ENCODE peak calls at places on chromosome 2, in five cellular contexts. O, K, G, M and F are unnamed samples.

GRCh38 chr2:240467659-240468299 is 32.3 kb downstream of the GPC1 start:
- DNase-seq in O (no peak), K (no peak), G (no peak), M (no peak), F (peak; percentile 30)

GRCh38 chr2:201451330-201452057 is at the start of the genes STRADB and TRAK2:
- DNase-seq in O (peak; percentile 92), K (peak; percentile 95), G (peak; percentile 93), M (peak; percentile 98), F (peak; percentile 97)

GRCh38 chr2:168029071-168029470 is 218.3 kb downstream of the STK39 start:
- DNase-seq in O (no peak), K (no peak), G (no peak), M (no peak), F (no peak)

GRCh38 chr2:2331905-2332280 is 818 bp upstream of the MYT1L start:
- DNase-seq in O (no peak), K (no peak), G (peak; percentile 14), M (peak; percentile 73), F (peak; percentile 83)

GRCh38 chr2:43653506-43653905 is 16.4 kb downstream of the PLEKHH2 start:
- DNase-seq in O (no peak), K (no peak), G (no peak), M (no peak), F (no peak)

GRCh38 chr2:220241423-220241822 is 614.0 kb downstream of the SLC4A3 start:
- DNase-seq in O (no peak), K (no peak), G (no peak), M (no peak), F (no peak)

GRCh38 chr2:143355814-143356213 is 226.6 kb downstream of the ARHGAP15 start:
- DNase-seq in O (no peak), K (no peak), G (no peak), M (no peak), F (no peak)

GRCh38 chr2:207083361-207084080 is 82.2 kb downstream of the KLF7 start:
- DNase-seq in O (no peak), K (peak; percentile 41), G (no peak), M (no peak), F (no peak)

GRCh38 chr2:163649080-163649479 is 86.7 kb downstream of the FIGN start:
- DNase-seq in O (peak; percentile 27), K (peak; percentile 29), G (no peak), M (no peak), F (no peak)

GRCh38 chr2:231925303-231926179 is 655 bp downstream of the NPPC start:
- DNase-seq in O (peak; percentile 83), K (peak; percentile 81), G (peak; percentile 82), M (peak; percentile 83), F (peak; percentile 86)

GRCh38 chr2:110993557-110994231 is 127.0 kb upstream of the BCL2L11 start:
- DNase-seq in O (no peak), K (no peak), G (no peak), M (no peak), F (no peak)

GRCh38 chr2:207408086-207408794 is 121.5 kb upstream of the CREB1 start:
- DNase-seq in O (no peak), K (no peak), G (no peak), M (peak; percentile 31), F (no peak)

GRCh38 chr2:2324119-2324518 is 7.0 kb downstream of the MYT1L start:
- DNase-seq in O (no peak), K (no peak), G (no peak), M (no peak), F (no peak)

GRCh38 chr2:10547011-10547410 is 98.9 kb upstream of the ODC1 start:
- DNase-seq in O (peak; percentile 58), K (no peak), G (no peak), M (peak; percentile 94), F (no peak)

GRCh38 chr2:11309706-11310105 is 34.7 kb downstream of the ROCK2 start:
- DNase-seq in O (no peak), K (no peak), G (no peak), M (no peak), F (no peak)

GRCh38 chr2:148978026-148978685 is 60.3 kb upstream of the LYPD6B start:
- DNase-seq in O (no peak), K (no peak), G (no peak), M (peak; percentile 35), F (no peak)

GRCh38 chr2:174716785-174717184 is 47.5 kb downstream of the CHRNA1 start:
- DNase-seq in O (no peak), K (no peak), G (no peak), M (no peak), F (no peak)

GRCh38 chr2:149125031-149125725 is 86.7 kb downstream of the LYPD6B start:
- DNase-seq in O (no peak), K (no peak), G (no peak), M (peak; percentile 90), F (no peak)

GRCh38 chr2:37781028-37781427 is 109.6 kb upstream of the CDC42EP3 start:
- DNase-seq in O (peak; percentile 86), K (peak; percentile 79), G (no peak), M (no peak), F (no peak)

GRCh38 chr2:27792759-27793158 is 21.2 kb downstream of the MRPL33 start:
- DNase-seq in O (peak; percentile 81), K (peak; percentile 54), G (no peak), M (no peak), F (no peak)

DNA sequence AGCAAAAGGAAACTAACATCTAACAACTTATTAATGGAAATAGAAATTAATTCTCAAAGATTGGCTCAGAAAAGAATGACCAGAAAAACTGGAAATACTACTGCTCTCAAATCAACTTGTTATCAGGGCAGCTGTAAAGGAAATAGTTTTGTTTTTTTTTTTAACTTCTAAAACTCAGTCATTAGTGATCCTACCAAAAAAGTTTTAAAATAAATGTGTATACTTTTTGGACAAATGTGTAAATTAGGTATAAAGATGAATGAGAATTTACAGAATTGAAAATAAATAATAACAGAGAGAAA is 52.1 kb upstream of the PEX13 start:
- DNase-seq in O (no peak), K (no peak), G (no peak), M (no peak), F (no peak)
- H3K27ac ChIP-seq in O (no peak overlapping the region), K (no peak overlapping the region), G (no peak overlapping the region), M (no peak overlapping the region), F (no peak overlapping the region)

GRCh38 chr2:237671466-237672173 is 44.2 kb downstream of the LRRFIP1 start:
- DNase-seq in O (no peak), K (no peak), G (no peak), M (no peak), F (no peak)

GRCh38 chr2:237672731-237673129 is 45.3 kb downstream of the LRRFIP1 start:
- DNase-seq in O (no peak), K (no peak), G (no peak), M (no peak), F (no peak)

GRCh38 chr2:237675326-237675725 is 47.9 kb downstream of the LRRFIP1 start:
- DNase-seq in O (no peak), K (no peak), G (no peak), M (no peak), F (no peak)

GRCh38 chr2:237673130-237673921 is 45.9 kb downstream of the LRRFIP1 start:
- DNase-seq in O (peak; percentile 75), K (peak; percentile 78), G (no peak), M (peak; percentile 83), F (peak; percentile 65)

GRCh38 chr2:237674731-237675276 is 47.4 kb downstream of the LRRFIP1 start:
- DNase-seq in O (peak; percentile 75), K (peak; percentile 94), G (no peak), M (peak; percentile 92), F (peak; percentile 82)
- H2AK5ac ChIP-seq in O (peak overlapping the region; percentile 75), K (peak overlapping the region; percentile 16), G (no peak overlapping the region), M (no peak overlapping the region), F (no peak overlapping the region)

DNA sequence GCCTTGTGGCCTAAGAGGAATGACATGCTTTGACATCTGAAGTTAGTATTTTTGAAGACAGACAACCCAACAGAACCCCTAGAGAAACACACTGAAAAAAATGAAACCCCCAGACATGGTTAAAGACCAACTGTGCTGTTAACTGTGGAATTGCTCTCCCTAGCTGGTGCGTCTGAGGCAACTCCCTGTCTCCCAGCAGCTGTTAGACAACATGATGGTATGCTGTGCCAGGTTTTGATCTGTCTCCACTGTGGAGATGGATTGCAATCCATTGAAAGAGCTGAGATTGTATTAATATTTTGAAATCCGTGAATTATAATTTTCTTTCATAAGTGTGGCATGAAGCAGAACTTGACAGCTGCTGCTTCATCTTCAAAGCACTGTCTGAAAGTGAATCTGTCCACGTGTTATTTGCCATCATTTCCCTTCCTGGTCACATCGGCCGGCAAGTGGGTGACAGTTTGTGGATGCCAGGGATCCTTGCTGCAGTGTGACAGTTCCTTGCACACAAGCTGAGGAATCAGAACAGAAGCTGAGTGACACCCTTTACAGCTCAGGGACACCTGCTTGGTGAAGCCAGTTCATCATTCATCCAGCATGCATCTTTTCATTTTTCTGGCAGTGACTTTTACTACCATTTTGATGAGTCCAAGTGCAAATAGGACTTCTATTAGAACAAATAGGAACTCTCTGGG is 58.2 kb upstream of the ACSL3 start:
- DNase-seq in O (no peak), K (no peak), G (no peak), M (no peak), F (no peak)
- H3K27ac ChIP-seq in O (no peak overlapping the region), K (no peak overlapping the region), G (no peak overlapping the region), M (no peak overlapping the region), F (no peak overlapping the region)

DNA sequence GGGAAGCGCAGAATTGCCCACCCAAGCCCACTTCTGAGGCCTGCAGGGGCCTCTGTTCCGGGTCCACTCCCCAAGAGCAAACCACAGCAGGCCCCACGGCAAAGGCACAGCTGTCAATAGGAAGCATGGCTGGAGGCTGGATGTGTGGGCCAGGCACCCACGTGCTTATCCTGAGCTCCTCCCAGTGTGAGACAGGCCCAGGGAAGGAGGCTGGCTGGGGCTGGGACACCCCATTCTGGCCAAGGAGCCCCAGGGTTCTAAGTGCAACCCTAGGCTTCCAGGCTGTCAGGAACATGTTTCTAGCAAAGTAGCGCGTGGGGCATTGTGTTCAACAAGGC is 6.0 kb upstream of the RAB17 start:
- DNase-seq in O (no peak), K (no peak), G (no peak), M (no peak), F (no peak)
- H2AK5ac ChIP-seq in O (no peak overlapping the region), K (peak overlapping the region; percentile 47), G (no peak overlapping the region), M (peak overlapping the region; percentile 99), F (no peak overlapping the region)

GRCh38 chr2:234290671-234291070 is 206.2 kb downstream of the ARL4C start:
- DNase-seq in O (no peak), K (no peak), G (no peak), M (peak; percentile 22), F (no peak)
- H3K27ac ChIP-seq in O (no peak overlapping the region), K (peak overlapping the region; percentile 59), G (no peak overlapping the region), M (no peak overlapping the region), F (no peak overlapping the region)

GRCh38 chr2:42030196-42030759 is 17.5 kb upstream of the PKDCC start:
- DNase-seq in O (no peak), K (no peak), G (peak; percentile 90), M (peak; percentile 82), F (peak; percentile 57)
- H2AK5ac ChIP-seq in O (no peak overlapping the region), K (peak overlapping the region; percentile 55), G (peak overlapping the region; percentile 44), M (no peak overlapping the region), F (no peak overlapping the region)

GRCh38 chr2:238106339-238106697 is 6.2 kb downstream of the ESPNL start:
- DNase-seq in O (no peak), K (no peak), G (no peak), M (no peak), F (peak; percentile 69)

GRCh38 chr2:238105506-238106338 is 5.6 kb downstream of the ESPNL start:
- DNase-seq in O (no peak), K (no peak), G (no peak), M (no peak), F (peak; percentile 25)

GRCh38 chr2:238106698-238107524 is 6.8 kb downstream of the ESPNL start:
- DNase-seq in O (no peak), K (no peak), G (no peak), M (peak; percentile 40), F (peak; percentile 82)

GRCh38 chr2:238107525-238108422 is 7.6 kb downstream of the ESPNL start:
- DNase-seq in O (no peak), K (no peak), G (no peak), M (no peak), F (peak; percentile 44)

GRCh38 chr2:238108423-238109201 is 8.5 kb downstream of the ESPNL start:
- DNase-seq in O (no peak), K (no peak), G (no peak), M (peak; percentile 57), F (peak; percentile 72)
- H3K27ac ChIP-seq in O (no peak overlapping the region), K (no peak overlapping the region), G (no peak overlapping the region), M (no peak overlapping the region), F (no peak overlapping the region)